ENCODE peak calls at places on chromosomes 1 and 21, in five cellular contexts. W is uterus, A is GM23248, X is psoas muscle, Q is adrenal gland. G is an unnamed sample. For H3K27me3, the result is how much of the 10 kb centered on the place peaks cover.

GRCh38 chr1:216456682-216457081 is 33.4 kb upstream of the USH2A start:
- DNase-seq in W (no peak), A (peak), X (no peak), Q (peak), G (peak)

GRCh38 chr1:226082959-226083302 is 20.4 kb downstream of the H3-3A start:
- DNase-seq in W (peak), A (peak), X (peak), Q (peak), G (no peak)

GRCh38 chr1:198529414-198529813 is 11.1 kb downstream of the ATP6V1G3 start:
- DNase-seq in W (no peak), A (peak), X (no peak), Q (no peak), G (no peak)

GRCh38 chr1:203506821-203507220 is 12.9 kb downstream of the OPTC start:
- DNase-seq in W (no peak), A (no peak), X (no peak), Q (no peak), G (no peak)

GRCh38 chr1:2250721-2251281 is 22.7 kb downstream of the SKI start:
- DNase-seq in W (no peak), A (no peak), X (peak), Q (no peak), G (no peak)

GRCh38 chr1:230548357-230548756 is 93.9 kb upstream of the COG2 start:
- DNase-seq in W (no peak), A (no peak), X (no peak), Q (no peak), G (no peak)

GRCh38 chr1:235932090-235932510 is 65.4 kb upstream of the LYST start:
- DNase-seq in W (no peak), A (no peak), X (no peak), Q (no peak), G (no peak)

GRCh38 chr1:25148673-25149300 is 83.5 kb downstream of the SYF2 start:
- DNase-seq in W (no peak), A (no peak), X (no peak), Q (no peak), G (no peak)

GRCh38 chr1:79188371-79188770 is 181.8 kb upstream of the ADGRL4 start:
- DNase-seq in W (no peak), A (peak), X (no peak), Q (no peak), G (no peak)

GRCh38 chr1:100077525-100077924 is 55.2 kb downstream of the SASS6 start:
- DNase-seq in W (no peak), A (no peak), X (no peak), Q (no peak), G (no peak)

GRCh38 chr1:236124965-236125364 is 17.4 kb upstream of the GPR137B start:
- DNase-seq in W (no peak), A (no peak), X (no peak), Q (no peak), G (no peak)

GRCh38 chr1:205513774-205514173 is 9.3 kb downstream of the CDK18 start:
- DNase-seq in W (no peak), A (no peak), X (no peak), Q (no peak), G (no peak)

GRCh38 chr1:109501644-109502367 is 7.7 kb downstream of the AMIGO1 start:
- DNase-seq in W (no peak), A (no peak), X (no peak), Q (no peak), G (no peak)

GRCh38 chr1:160951443-160952128 is 3.0 kb downstream of the ITLN2 start:
- DNase-seq in W (no peak), A (peak), X (peak), Q (peak), G (peak)

GRCh38 chr1:116286541-116286971 is 86.5 kb upstream of the ATP1A1 start:
- DNase-seq in W (no peak), A (peak), X (no peak), Q (no peak), G (no peak)

GRCh38 chr1:54814148-54814498 is 13.0 kb upstream of the TTC22 start:
- DNase-seq in W (no peak), A (no peak), X (no peak), Q (peak), G (no peak)

GRCh38 chr1:6969106-6969505 is 183.9 kb downstream of the CAMTA1 start:
- DNase-seq in W (no peak), A (peak), X (no peak), Q (no peak), G (no peak)

GRCh38 chr1:27727126-27727525 is 1.4 kb downstream of the FAM76A start:
- DNase-seq in W (no peak), A (peak), X (no peak), Q (no peak), G (no peak)

GRCh38 chr1:66353207-66353606 is 180.7 kb upstream of the SGIP1 start:
- DNase-seq in W (no peak), A (no peak), X (no peak), Q (no peak), G (no peak)

GRCh38 chr1:87463917-87464565 is 135.4 kb downstream of the LMO4 start:
- DNase-seq in W (no peak), A (no peak), X (no peak), Q (no peak), G (no peak)

GRCh38 chr1:110293601-110294104 is 45.5 kb upstream of the RBM15 start:
- DNase-seq in W (no peak), A (no peak), X (no peak), Q (peak), G (no peak)

GRCh38 chr1:203406446-203407045 is 55.6 kb upstream of the FMOD start:
- DNase-seq in W (peak), A (peak), X (peak), Q (peak), G (no peak)

GRCh38 chr1:233268389-233269022 is 27.0 kb downstream of the PCNX2 start:
- DNase-seq in W (no peak), A (no peak), X (no peak), Q (no peak), G (no peak)

GRCh38 chr1:154717467-154718004 is 109.5 kb upstream of the ADAR start:
- DNase-seq in W (no peak), A (no peak), X (no peak), Q (peak), G (no peak)

GRCh38 chr1:161304927-161305871 is 4.6 kb downstream of the MPZ start:
- DNase-seq in W (no peak), A (no peak), X (no peak), Q (no peak), G (no peak)

GRCh38 chr21:16072176-16072575 is 342.4 kb downstream of the USP25 start:
- DNase-seq in W (no peak), A (no peak), X (no peak), Q (no peak), G (no peak)
- H3K4me3 ChIP-seq in W (peak), A (peak), X (no peak), Q (no peak), G (no peak)

GRCh38 chr1:47536646-47537118 is 98.8 kb downstream of the FOXD2 start:
- DNase-seq in W (no peak), A (no peak), X (no peak), Q (no peak), G (peak)
- H3K27me3 ChIP-seq in W (under half), A (under half), X (under half), Q (under half), G (under half)

GRCh38 chr1:114346480-114347029 is 164.4 kb downstream of the TRIM33 start:
- DNase-seq in W (peak), A (peak), X (peak), Q (peak), G (peak)
- H3K4me3 ChIP-seq in W (peak), A (peak), X (peak), Q (peak), G (peak)

DNA sequence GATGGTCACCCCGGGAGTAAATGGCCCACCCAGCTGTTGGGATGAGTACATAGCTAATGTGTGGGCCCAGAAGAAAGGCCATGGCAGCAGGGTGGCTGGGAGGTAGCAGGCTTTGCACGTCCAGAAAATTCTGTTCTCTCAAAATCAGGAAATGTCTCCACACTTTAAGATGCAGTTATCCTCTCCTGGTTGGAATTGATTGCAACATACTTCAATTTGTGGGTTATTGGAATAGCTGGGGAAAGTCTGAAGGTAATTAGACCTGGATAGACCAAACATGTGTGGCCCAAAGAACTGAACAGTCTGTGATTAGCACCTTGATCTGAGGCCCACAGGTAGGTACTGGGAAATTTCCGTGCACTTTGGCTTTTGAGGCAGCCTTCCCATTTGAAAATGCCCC is 30.2 kb downstream of the COA7 start:
- DNase-seq in W (no peak), A (no peak), X (no peak), Q (no peak), G (no peak)
- H3K27me3 ChIP-seq in W (under half), A (under half), X (under half), Q (under half), G (under half)

GRCh38 chr1:14660795-14661194 is 62.3 kb downstream of the KAZN start:
- DNase-seq in W (no peak), A (peak), X (no peak), Q (no peak), G (no peak)
- H3K4me3 ChIP-seq in W (no peak), A (peak), X (no peak), Q (no peak), G (no peak)

GRCh38 chr1:151716405-151716762 is 219 bp downstream of the CELF3 start:
- DNase-seq in W (no peak), A (no peak), X (no peak), Q (no peak), G (no peak)

GRCh38 chr1:151715726-151716404 is 738 bp downstream of the CELF3 start:
- DNase-seq in W (no peak), A (no peak), X (no peak), Q (peak), G (no peak)

GRCh38 chr1:151718666-151719065 is 2.1 kb upstream of the CELF3 start:
- DNase-seq in W (no peak), A (no peak), X (no peak), Q (no peak), G (no peak)

GRCh38 chr1:151718011-151718431 is 1.4 kb upstream of the CELF3 start:
- DNase-seq in W (no peak), A (peak), X (no peak), Q (no peak), G (no peak)

GRCh38 chr1:151716771-151717631 is at the start of gene CELF3:
- DNase-seq in W (no peak), A (peak), X (no peak), Q (peak), G (no peak)
- H3K27me3 ChIP-seq in W (under half), A (under half), X (under half), Q (under half), G (under half)

DNA sequence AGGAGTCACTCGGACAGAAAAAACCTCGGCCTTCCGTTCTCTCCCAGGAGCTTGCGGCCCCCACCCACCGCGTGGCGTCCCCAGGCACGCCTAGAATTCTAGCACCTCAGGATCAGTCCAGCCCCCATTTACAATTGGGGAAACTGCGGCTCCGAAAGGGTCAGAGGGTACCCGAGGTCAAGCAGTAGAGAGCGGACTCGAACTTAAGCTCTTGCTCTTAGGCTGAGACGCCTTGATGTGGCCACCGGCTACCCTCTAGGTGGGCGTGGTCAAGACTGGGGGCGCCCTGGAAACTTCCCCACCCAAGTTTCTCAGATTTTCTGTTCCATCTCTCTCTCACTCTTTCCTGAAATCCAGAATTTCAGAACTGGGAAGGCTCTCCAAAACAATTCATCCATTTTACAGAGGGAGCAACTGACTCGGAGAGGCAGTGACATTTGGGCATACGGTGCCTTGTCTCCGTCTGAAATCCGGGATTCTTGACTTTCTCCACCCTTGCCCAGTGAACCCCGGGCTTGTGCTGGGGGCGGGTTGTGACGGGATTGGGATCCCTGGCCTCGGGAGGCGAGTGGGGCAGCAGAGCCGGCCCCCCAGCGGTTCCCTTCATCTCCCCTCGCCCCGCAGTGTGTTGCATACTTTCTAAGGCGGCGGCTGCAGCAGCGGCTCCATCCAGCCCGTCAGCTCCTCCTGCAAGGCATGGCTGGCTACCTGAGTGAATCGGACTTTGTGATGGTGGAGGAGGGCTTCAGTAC is 777 bp downstream of the AZIN2 start:
- DNase-seq in W (peak), A (peak), X (no peak), Q (no peak), G (no peak)
- H3K4me3 ChIP-seq in W (peak), A (peak), X (peak), Q (peak), G (peak)

GRCh38 chr21:45874716-45875415 is 106.7 kb upstream of the COL6A1 start:
- DNase-seq in W (peak), A (peak), X (peak), Q (no peak), G (peak)
- H3K27me3 ChIP-seq in W (under half), A (under half), X (under half), Q (under half), G (under half)

G was measured in SJSA1.